ENCODE peak calls at places on chromosomes 1 and 21, in six cellular contexts. A is amniotic stem cell; R is stimulated activated naive CD8-positive, alpha-beta T cell treated with anti-CD3 and anti-CD28 coated beads, Interleukin-15, amount 100 ng/mL, for 72 hours; L is NCI-H1436; T is fibroblast of lung; F is AG20443. K is an unnamed sample.

GRCh38 chr1:203178083-203178482 is 2.5 kb upstream of the MYBPH start:
- DNase-seq in T (peak), R (no peak), F (no peak), A (no peak), L (no peak), K (no peak)

GRCh38 chr1:16155537-16156410 is at the start of gene EPHA2:
- DNase-seq in L (no peak), R (no peak), F (peak), T (peak), A (peak), K (peak)

GRCh38 chr1:113223546-113223945 is 150.5 kb downstream of the LRIG2 start:
- DNase-seq in A (no peak), L (no peak), T (peak), R (no peak), F (no peak), K (no peak)

GRCh38 chr1:101284021-101284420 is 47.2 kb downstream of the S1PR1 start:
- DNase-seq in R (peak), F (no peak), A (no peak), T (no peak), L (no peak), K (no peak)

GRCh38 chr1:64542118-64542517 is 72.2 kb downstream of the CACHD1 start:
- DNase-seq in R (no peak), T (no peak), A (no peak), L (no peak), F (no peak), K (no peak)

GRCh38 chr1:88847618-88848017 is 43.7 kb downstream of the GTF2B start:
- DNase-seq in R (no peak), L (no peak), F (no peak), A (no peak), T (no peak), K (peak)

GRCh38 chr1:85091647-85092295 is 43.5 kb upstream of the MCOLN3 start:
- DNase-seq in L (no peak), T (no peak), R (peak), A (no peak), F (no peak), K (no peak)

GRCh38 chr1:2233997-2234761 is 6.1 kb downstream of the SKI start:
- DNase-seq in R (peak), A (peak), F (peak), L (no peak), T (peak), K (no peak)

GRCh38 chr1:116330846-116331245 is 42.2 kb upstream of the ATP1A1 start:
- DNase-seq in L (no peak), R (no peak), T (no peak), A (no peak), F (no peak), K (no peak)

GRCh38 chr21:34031835-34032370 is 41.5 kb upstream of the MRPS6 start:
- DNase-seq in A (no peak), L (no peak), R (no peak), T (no peak), F (no peak), K (no peak)

GRCh38 chr21:14573244-14573643 is 27.1 kb upstream of the SAMSN1 start:
- DNase-seq in L (no peak), A (no peak), R (no peak), F (no peak), T (no peak), K (no peak)

GRCh38 chr1:25695066-25695990 is 78.7 kb downstream of the MAN1C1 start:
- DNase-seq in F (peak), R (no peak), T (peak), L (no peak), A (peak), K (no peak)

GRCh38 chr21:42624095-42624830 is 29.2 kb upstream of the PDE9A start:
- DNase-seq in R (no peak), A (no peak), F (no peak), T (no peak), L (no peak), K (no peak)

GRCh38 chr1:116997666-116998065 is 3.9 kb upstream of the CD101 start:
- DNase-seq in F (no peak), L (no peak), T (peak), A (no peak), R (no peak), K (no peak)

GRCh38 chr1:231584117-231584516 is 42.5 kb upstream of the DISC1 start:
- DNase-seq in T (peak), A (peak), F (peak), L (no peak), R (no peak), K (no peak)

GRCh38 chr1:45275054-45275453 is 51.6 kb upstream of the HPDL start:
- DNase-seq in T (no peak), L (no peak), A (no peak), F (no peak), R (no peak), K (no peak)

GRCh38 chr1:101293461-101294045 is 56.7 kb downstream of the S1PR1 start:
- DNase-seq in T (peak), F (no peak), A (no peak), R (peak), L (no peak), K (no peak)

GRCh38 chr1:151819951-151820623 is 11.5 kb downstream of the RORC start:
- DNase-seq in F (no peak), T (no peak), R (no peak), L (no peak), A (no peak), K (no peak)

GRCh38 chr1:90838720-90839119 is 121.6 kb upstream of the BARHL2 start:
- DNase-seq in F (no peak), T (no peak), L (no peak), A (no peak), R (no peak), K (no peak)

GRCh38 chr1:63087966-63088365 is 234.4 kb upstream of the FOXD3 start:
- DNase-seq in T (peak), R (no peak), L (no peak), F (no peak), A (no peak), K (no peak)

GRCh38 chr1:226548281-226549093 is at the start of gene STUM:
- DNase-seq in F (peak), T (peak), A (no peak), R (peak), L (peak), K (no peak)

K was measured in HFF-Myc.